ENCODE peak calls at places on chromosomes 11 and 22, in five cellular contexts. T is right atrium auricular region, L is fibroblast of lung, Q is fibroblast of mammary gland, G is coronary artery. W is an unnamed sample.

GRCh38 chr11:78325274-78325781 is 92.3 kb downstream of the GAB2 start:
- DNase-seq in Q (no peak), G (no peak), T (no peak), L (peak; percentile 14), W (no peak)

GRCh38 chr22:22422629-22423112 is 85.9 kb downstream of the ZNF280B start:
- DNase-seq in L (peak; percentile 42), T (peak; percentile 68), G (no peak), Q (peak; percentile 63), W (peak; percentile 66)

GRCh38 chr11:2313051-2313951 is 11.5 kb downstream of the TSPAN32 start:
- DNase-seq in L (no peak), Q (no peak), G (no peak), T (no peak), W (no peak)

GRCh38 chr11:6667733-6668374 is 12.2 kb upstream of the DCHS1 start:
- DNase-seq in G (no peak), L (no peak), T (no peak), Q (peak; percentile 54), W (peak; percentile 43)

GRCh38 chr11:70913715-70914231 is 338.6 kb downstream of the SHANK2 start:
- DNase-seq in L (no peak), T (no peak), G (no peak), Q (no peak), W (no peak)

GRCh38 chr11:102974552-102975280 is 19.2 kb upstream of the MMP13 start:
- DNase-seq in Q (peak; percentile 67), T (no peak), G (no peak), L (peak; percentile 92), W (peak; percentile 47)

GRCh38 chr11:17846852-17847453 is 112.4 kb downstream of the KCNC1 start:
- DNase-seq in L (peak; percentile 68), T (no peak), Q (peak; percentile 69), G (no peak), W (peak; percentile 58)

GRCh38 chr11:2521081-2521480 is 76.3 kb downstream of the KCNQ1 start:
- DNase-seq in T (no peak), Q (no peak), G (no peak), L (no peak), W (no peak)

GRCh38 chr22:29737251-29738117 is 17.7 kb downstream of the CABP7 start:
- DNase-seq in Q (no peak), L (peak; percentile 11), G (no peak), T (no peak), W (no peak)

GRCh38 chr11:69499946-69500284 is 18.5 kb downstream of the LINC01488 start:
- DNase-seq in T (no peak), Q (no peak), L (no peak), G (no peak), W (no peak)

GRCh38 chr11:126132319-126132718 is 69.7 kb upstream of the CDON start:
- DNase-seq in G (no peak), L (peak; percentile 87), T (no peak), Q (no peak), W (peak; percentile 63)

GRCh38 chr11:62456630-62457029 is 37.8 kb downstream of the SCGB1A1 start:
- DNase-seq in Q (no peak), T (no peak), L (no peak), G (no peak), W (no peak)

GRCh38 chr11:69328231-69328630 is 34.3 kb downstream of the MYEOV start:
- DNase-seq in G (peak; percentile 64), Q (no peak), T (peak; percentile 43), L (no peak), W (no peak)

GRCh38 chr11:16981651-16982194 is 32.5 kb downstream of the PLEKHA7 start:
- DNase-seq in L (peak; percentile 85), T (no peak), G (no peak), Q (no peak), W (no peak)

GRCh38 chr11:60937144-60937527 is 12.9 kb downstream of the TMEM132A start:
- DNase-seq in Q (no peak), T (no peak), G (no peak), L (no peak), W (no peak)

GRCh38 chr11:29452131-29452530 is 564.7 kb downstream of the KCNA4 start:
- DNase-seq in Q (peak; percentile 65), G (no peak), T (no peak), L (peak; percentile 82), W (peak; percentile 16)

GRCh38 chr11:126655807-126656128 is 300.3 kb downstream of the ST3GAL4 start:
- DNase-seq in L (peak; percentile 39), T (no peak), Q (peak; percentile 21), G (no peak), W (peak; percentile 30)

GRCh38 chr11:67113231-67113721 is 5.8 kb upstream of the KDM2A start:
- DNase-seq in G (no peak), Q (no peak), L (no peak), T (no peak), W (no peak)

GRCh38 chr22:19942886-19943664 is 1.5 kb upstream of the TXNRD2 start:
- DNase-seq in G (no peak), T (no peak), L (peak; percentile 92), Q (peak; percentile 90), W (peak; percentile 73)

GRCh38 chr11:106012744-106013143 is 9.3 kb downstream of the MSANTD4 start:
- DNase-seq in L (peak; percentile 91), Q (peak; percentile 85), G (no peak), T (no peak), W (peak; percentile 32)

GRCh38 chr11:7089328-7090251 is 792 bp downstream of the RBMXL2 start:
- DNase-seq in Q (no peak), L (no peak), T (no peak), G (no peak), W (no peak)

GRCh38 chr11:63837027-63837688 is 1.8 kb upstream of the MARK2 start:
- DNase-seq in T (peak; percentile 84), G (no peak), Q (peak; percentile 74), L (peak; percentile 51), W (peak; percentile 90)

GRCh38 chr11:80441821-80442220 is 1001.0 kb upstream of the TENM4 start:
- DNase-seq in L (peak; percentile 2), T (no peak), G (no peak), Q (peak; percentile 5), W (peak; percentile 62)

GRCh38 chr22:44325718-44326548 is 13.2 kb upstream of the SHISAL1 start:
- DNase-seq in Q (peak; percentile 35), L (peak; percentile 56), G (no peak), T (no peak), W (no peak)

GRCh38 chr11:134670247-134670646 is 258.2 kb upstream of the B3GAT1 start:
- DNase-seq in T (no peak), G (no peak), L (no peak), Q (no peak), W (no peak)

GRCh38 chr11:102268985-102269470 is 48.3 kb upstream of the BIRC3 start:
- DNase-seq in Q (no peak), G (no peak), L (no peak), T (no peak), W (no peak)

GRCh38 chr22:46866591-46866990 is 104.1 kb downstream of the TBC1D22A start:
- DNase-seq in Q (peak; percentile 92), L (peak; percentile 95), G (no peak), T (no peak), W (peak; percentile 57)

GRCh38 chr11:47131136-47131535 is 45.5 kb downstream of the ARFGAP2 start:
- DNase-seq in T (no peak), Q (no peak), G (no peak), L (no peak), W (no peak)

GRCh38 chr22:28207281-28208030 is 288.4 kb upstream of the PITPNB start:
- DNase-seq in L (peak; percentile 80), Q (peak; percentile 20), G (no peak), T (no peak), W (no peak)

GRCh38 chr22:30279932-30280331 is 9.4 kb downstream of the CASTOR1 start:
- DNase-seq in G (no peak), Q (no peak), L (no peak), T (no peak), W (no peak)

GRCh38 chr11:93220078-93220477 is 22.3 kb upstream of the SLC36A4 start:
- DNase-seq in Q (no peak), G (no peak), L (no peak), T (no peak), W (no peak)

GRCh38 chr11:93221539-93221938 is 23.7 kb upstream of the SLC36A4 start:
- DNase-seq in L (no peak), Q (no peak), G (no peak), T (no peak), W (no peak)

GRCh38 chr11:93229876-93230275 is 32.1 kb upstream of the SLC36A4 start:
- DNase-seq in Q (no peak), L (no peak), G (no peak), T (no peak), W (no peak)

GRCh38 chr11:93225642-93226041 is 27.9 kb upstream of the SLC36A4 start:
- DNase-seq in Q (peak; percentile 38), T (no peak), G (no peak), L (peak; percentile 4), W (peak; percentile 43)
- TF ChIP-seq CTCF in Q (peak; percentile 23), T (peak; percentile 61), G (no peak), L (peak; percentile 16), W (peak; percentile 48)

GRCh38 chr11:118232659-118233058 is 7.8 kb upstream of the JAML start:
- DNase-seq in Q (no peak), T (no peak), G (no peak), L (no peak), W (no peak)

GRCh38 chr11:118230088-118230487 is 5.3 kb upstream of the JAML start:
- DNase-seq in G (no peak), L (no peak), Q (no peak), T (no peak), W (no peak)

GRCh38 chr11:118234833-118235232 is 10.0 kb upstream of the JAML start:
- DNase-seq in Q (no peak), G (no peak), T (no peak), L (no peak), W (no peak)

GRCh38 chr11:118236170-118236569 is 11.4 kb upstream of the JAML start:
- DNase-seq in G (no peak), L (no peak), Q (no peak), T (no peak), W (no peak)

DNA sequence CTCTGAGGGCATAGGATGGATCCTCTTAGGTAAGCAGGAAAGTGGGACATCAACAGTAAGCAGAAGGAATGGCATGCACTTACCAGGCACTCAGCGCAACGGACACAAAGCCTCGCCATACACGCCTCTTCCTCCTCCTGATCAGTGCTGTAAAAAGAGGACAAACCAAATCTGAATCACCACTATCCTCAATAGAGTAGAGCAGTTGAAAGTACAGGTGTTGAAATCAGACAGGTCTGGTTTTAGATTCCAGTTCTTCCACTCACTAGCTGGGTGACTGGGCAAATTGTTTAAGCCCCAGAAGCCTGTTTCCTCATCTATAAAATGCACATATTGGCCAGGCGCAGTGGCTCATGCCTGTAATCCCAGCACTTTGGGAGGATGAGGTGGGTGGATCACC is 8.6 kb upstream of the JAML start:
- DNase-seq in T (no peak), Q (no peak), G (no peak), L (no peak), W (no peak)
- TF ChIP-seq CTCF in T (no peak), Q (no peak), G (no peak), L (no peak), W (no peak)

DNA sequence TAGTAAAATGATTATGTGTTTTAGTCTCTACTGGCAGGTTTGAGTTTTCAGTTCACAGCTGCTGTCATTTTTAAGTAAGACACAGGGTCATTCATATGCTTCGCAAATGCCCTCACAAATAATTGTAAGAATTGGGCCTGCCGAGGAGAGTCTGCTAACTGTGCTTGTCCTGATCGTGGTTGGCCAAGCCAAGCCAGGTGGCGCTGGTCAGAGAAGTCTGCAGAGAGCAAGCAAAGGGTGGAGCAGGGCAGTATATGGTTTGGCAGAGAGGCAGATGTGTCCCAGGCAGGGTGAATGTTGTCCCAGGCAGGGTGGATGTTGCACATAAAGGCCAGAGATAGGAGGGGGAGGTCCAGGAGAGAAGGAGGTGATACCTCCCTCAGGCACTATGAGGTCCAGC is 52.7 kb downstream of the SCN3B start:
- DNase-seq in L (no peak), G (no peak), T (no peak), Q (no peak), W (no peak)
- TF ChIP-seq CTCF in L (no peak), G (no peak), T (no peak), Q (no peak), W (no peak)

GRCh38 chr11:30876656-30877371 is 290.7 kb upstream of the MPPED2 start:
- DNase-seq in Q (no peak), L (no peak), G (no peak), T (no peak), W (peak; percentile 32)
- TF ChIP-seq CTCF in Q (no peak), L (no peak), G (no peak), T (no peak), W (no peak)

W was measured in MCF 10A.